ENCODE peak calls at places on chromosome 1, in four cellular contexts. T, B, S and A are unnamed samples.

GRCh38 chr1:110300412-110300811 is 38.8 kb upstream of the RBM15 start:
- DNase-seq in S (no peak), T (no peak), B (no peak), A (no peak)

GRCh38 chr1:20368866-20369545 is 78.3 kb downstream of the VWA5B1 start:
- DNase-seq in S (no peak), T (no peak), B (no peak), A (no peak)

GRCh38 chr1:204994086-204994862 is 48.7 kb upstream of the CNTN2 start:
- DNase-seq in S (no peak), B (no peak), T (no peak), A (peak; percentile 17)

GRCh38 chr1:195951313-195951712 is 656.9 kb downstream of the KCNT2 start:
- DNase-seq in T (no peak), S (no peak), B (no peak), A (no peak)

GRCh38 chr1:23964235-23964668 is 4.6 kb downstream of the PNRC2 start:
- DNase-seq in T (no peak), S (no peak), B (no peak), A (no peak)

GRCh38 chr1:32250893-32251716 is at the start of gene LCK:
- DNase-seq in T (no peak), S (no peak), B (no peak), A (no peak)

GRCh38 chr1:107228704-107229103 is 87.9 kb downstream of the NTNG1 start:
- DNase-seq in T (no peak), B (no peak), S (no peak), A (no peak)

GRCh38 chr1:12063141-12064072 is at the start of gene TNFRSF8:
- DNase-seq in B (peak; percentile 17), S (no peak), T (no peak), A (peak; percentile 61)

GRCh38 chr1:225480825-225481434 is 53.1 kb upstream of the LBR start:
- DNase-seq in B (peak; percentile 42), S (peak; percentile 79), T (no peak), A (no peak)

GRCh38 chr1:228770779-228771223 is 35.5 kb downstream of the RHOU start:
- DNase-seq in T (no peak), S (no peak), B (no peak), A (no peak)

GRCh38 chr1:153394391-153394790 is 3.5 kb upstream of the S100A8 start:
- DNase-seq in T (no peak), B (no peak), S (no peak), A (no peak)

GRCh38 chr1:153393926-153394325 is 3.1 kb upstream of the S100A8 start:
- DNase-seq in T (peak; percentile 55), S (no peak), B (no peak), A (no peak)

GRCh38 chr1:153395136-153395685 is 4.3 kb upstream of the S100A8 start:
- DNase-seq in S (peak; percentile 52), B (no peak), T (no peak), A (no peak)

GRCh38 chr1:153390938-153391710 is at the start of gene S100A8:
- DNase-seq in B (no peak), S (no peak), T (peak; percentile 86), A (peak; percentile 74)

GRCh38 chr1:153392822-153393221 is 1.9 kb upstream of the S100A8 start:
- DNase-seq in B (no peak), T (no peak), S (no peak), A (no peak)
- H3K4me3 ChIP-seq in B (no peak overlapping the region), T (no peak overlapping the region), S (no peak overlapping the region), A (no peak overlapping the region)

DNA sequence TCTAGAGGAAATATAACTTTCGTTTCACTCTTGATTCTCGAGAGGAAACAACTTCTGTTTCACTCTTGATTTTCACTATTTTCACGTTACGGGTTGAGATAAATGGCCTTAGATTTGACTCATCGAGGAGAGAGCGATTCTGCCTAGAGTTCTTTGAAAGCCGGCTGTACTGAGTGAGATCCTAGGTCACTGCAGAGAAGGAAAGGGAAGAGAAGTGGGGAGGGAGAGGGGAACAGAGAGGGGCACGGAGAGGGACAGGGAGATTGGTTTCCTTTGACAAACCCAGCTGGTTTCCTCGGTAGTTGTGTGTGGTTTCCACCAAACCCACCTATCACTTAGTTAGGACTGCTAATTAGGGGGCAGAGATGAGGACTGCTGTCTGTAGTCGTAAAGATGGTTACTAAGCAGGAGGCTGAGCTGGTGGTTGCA is 21.6 kb upstream of the GPR137B start:
- DNase-seq in S (no peak), B (no peak), T (no peak), A (no peak)
- H3K4me3 ChIP-seq in S (no peak overlapping the region), B (no peak overlapping the region), T (no peak overlapping the region), A (no peak overlapping the region)

GRCh38 chr1:154971341-154971998 is 923 bp upstream of the SHC1 start:
- DNase-seq in S (no peak), T (no peak), B (peak; percentile 57), A (no peak)
- H3K4me3 ChIP-seq in S (no peak overlapping the region), T (peak overlapping the region; percentile 83), B (peak overlapping the region; percentile 92), A (peak overlapping the region; percentile 68)

GRCh38 chr1:54404939-54405880 is 984 bp downstream of the SSBP3 start:
- DNase-seq in S (no peak), B (peak; percentile 55), T (peak; percentile 55), A (peak; percentile 54)

GRCh38 chr1:54403377-54403776 is 2.8 kb downstream of the SSBP3 start:
- DNase-seq in S (no peak), B (peak; percentile 7), T (no peak), A (no peak)

GRCh38 chr1:54402896-54403295 is 3.3 kb downstream of the SSBP3 start:
- DNase-seq in B (no peak), S (no peak), T (no peak), A (no peak)

GRCh38 chr1:54403808-54404261 is 2.4 kb downstream of the SSBP3 start:
- DNase-seq in S (no peak), T (no peak), B (peak; percentile 33), A (no peak)

DNA sequence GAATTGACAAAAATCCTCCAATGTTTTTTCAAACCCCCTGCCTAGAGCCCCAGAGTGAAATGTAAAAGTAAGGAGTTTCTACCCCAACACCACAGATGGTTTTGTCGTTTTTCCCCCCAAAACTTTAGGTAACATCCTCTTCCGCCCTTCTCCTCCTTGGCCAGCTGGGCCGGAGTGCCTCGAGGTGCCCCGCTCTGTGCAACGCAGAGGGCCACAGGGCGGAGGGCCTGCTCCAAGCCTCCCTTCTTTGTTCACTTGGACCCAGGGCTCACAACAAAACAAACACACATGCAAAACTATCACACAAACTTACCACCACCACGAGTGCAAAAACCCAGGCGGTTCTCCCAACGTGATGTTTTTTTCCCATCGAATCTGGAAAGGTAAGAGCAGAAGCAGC is 1.9 kb downstream of the SSBP3 start:
- DNase-seq in B (no peak), T (no peak), S (no peak), A (no peak)
- H3K4me3 ChIP-seq in B (peak overlapping the region; percentile 86), T (peak overlapping the region; percentile 83), S (no peak overlapping the region), A (no peak overlapping the region)

DNA sequence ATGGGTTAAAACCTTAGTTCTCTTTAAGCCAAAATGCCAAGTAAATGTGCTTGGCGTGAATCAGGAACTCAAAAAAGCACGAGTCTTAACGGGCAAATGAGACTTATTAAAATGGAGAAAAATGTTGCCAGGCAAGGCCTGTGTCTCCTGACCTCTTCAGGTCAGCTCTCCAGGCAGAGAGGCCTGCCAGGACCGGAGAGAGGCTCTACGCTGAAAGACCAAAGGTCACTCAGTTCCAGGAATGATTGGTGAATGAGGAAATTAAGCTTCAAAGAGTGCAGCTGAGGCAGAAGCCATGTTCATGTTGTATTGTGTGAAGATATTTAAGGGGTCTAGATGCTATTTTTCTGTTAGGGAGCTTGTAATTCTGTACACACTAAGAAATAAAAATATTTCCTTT is 66.6 kb downstream of the SPAG17 start:
- DNase-seq in T (peak; percentile 52), B (no peak), S (no peak), A (peak; percentile 59)
- H3K4me3 ChIP-seq in T (no peak overlapping the region), B (no peak overlapping the region), S (no peak overlapping the region), A (no peak overlapping the region)

GRCh38 chr1:42849944-42850343 is 3.5 kb downstream of the ZNF691 start:
- DNase-seq in T (no peak), B (no peak), S (no peak), A (no peak)

GRCh38 chr1:42851420-42851819 is 5.0 kb downstream of the ZNF691 start:
- DNase-seq in S (no peak), T (no peak), B (no peak), A (no peak)

GRCh38 chr1:42852608-42852980 is 6.2 kb downstream of the ZNF691 start:
- DNase-seq in B (peak; percentile 20), S (no peak), T (no peak), A (no peak)

GRCh38 chr1:42853116-42853884 is 6.9 kb downstream of the ZNF691 start:
- DNase-seq in S (no peak), B (no peak), T (no peak), A (no peak)

DNA sequence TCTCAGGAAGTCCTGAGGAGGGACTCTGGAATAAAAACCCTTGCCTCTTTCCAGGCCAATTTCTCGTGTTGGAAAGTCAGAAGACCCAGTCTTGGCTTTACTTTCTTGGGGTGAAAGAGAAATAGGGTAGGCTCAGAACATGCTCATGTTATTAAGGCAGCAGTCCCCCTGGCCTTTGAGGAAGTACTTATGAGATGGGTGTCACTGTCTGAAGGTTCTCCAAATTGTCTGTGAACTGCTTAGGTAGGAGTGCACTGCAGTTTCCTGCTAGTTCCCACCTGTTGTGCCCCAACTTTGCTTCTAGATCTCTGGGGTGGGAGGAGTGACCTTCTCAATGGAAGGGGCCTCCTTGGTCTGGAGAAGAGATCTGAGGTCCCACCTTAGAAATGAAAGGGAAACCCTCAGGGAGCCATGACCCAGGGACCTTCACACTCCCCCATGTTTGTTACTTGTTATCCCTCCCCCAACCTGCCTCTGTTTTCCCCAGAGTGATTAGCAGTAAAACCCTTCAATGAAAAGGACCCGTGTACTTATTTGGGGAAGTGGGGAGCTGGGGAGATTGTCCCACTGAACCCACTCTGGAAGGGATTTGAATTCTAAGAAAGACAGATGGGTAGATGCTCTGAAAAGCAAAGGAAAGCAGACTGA is 5.7 kb downstream of the ZNF691 start:
- DNase-seq in S (no peak), B (no peak), T (no peak), A (no peak)
- H3K4me3 ChIP-seq in S (no peak overlapping the region), B (no peak overlapping the region), T (no peak overlapping the region), A (no peak overlapping the region)

DNA sequence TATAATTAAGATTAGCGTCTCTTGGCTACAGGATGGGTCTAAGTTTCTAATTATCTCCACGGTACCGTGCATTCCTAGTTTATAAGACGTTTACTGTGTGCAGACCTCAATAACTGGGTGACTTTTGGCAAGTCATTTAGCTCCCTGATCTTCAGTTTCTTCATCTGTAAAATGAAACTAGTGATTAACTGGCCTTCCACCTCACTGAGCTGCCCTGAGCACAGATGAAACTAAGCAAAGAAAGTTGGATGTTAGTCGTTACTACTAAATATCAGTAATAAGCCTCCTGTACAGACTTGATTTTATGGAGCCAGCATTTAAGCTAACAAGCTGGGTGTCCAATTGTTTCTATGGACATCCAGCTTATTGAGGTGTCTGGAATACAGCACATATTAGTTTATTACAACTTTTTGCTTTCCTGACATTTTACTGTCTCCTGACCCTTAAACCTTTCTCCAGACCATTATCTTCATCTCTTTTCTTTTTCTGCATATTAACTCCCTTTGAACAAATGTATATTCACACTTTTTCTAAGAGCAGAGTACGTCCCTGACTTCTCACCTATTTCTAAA is 1.1 kb downstream of the CR2 start:
- DNase-seq in B (no peak), S (no peak), T (no peak), A (no peak)
- H3K4me3 ChIP-seq in B (peak overlapping the region; percentile 69), S (no peak overlapping the region), T (peak overlapping the region; percentile 53), A (no peak overlapping the region)